ENCODE peak calls at places on chromosomes 4 and X, in seven cellular contexts. A, E, Q, R, V, M and Y are unnamed samples.

GRCh38 chr4:114563536-114564315 is 34.9 kb upstream of the UGT8 start:
- DNase-seq in R (no peak), V (no peak), E (no peak), A (no peak), M (no peak), Q (no peak), Y (no peak)

GRCh38 chrX:133570549-133570948 is 155.3 kb upstream of the GPC4 start:
- DNase-seq in V (peak; percentile 2), R (no peak), E (no peak), M (no peak), A (no peak), Q (no peak), Y (peak; percentile 47)

GRCh38 chr4:142566243-142566642 is 279.9 kb downstream of the INPP4B start:
- DNase-seq in M (no peak), V (no peak), Q (no peak), E (no peak), R (no peak), A (no peak), Y (no peak)

GRCh38 chr4:121177238-121178137 is 13.4 kb upstream of the TNIP3 start:
- DNase-seq in E (no peak), M (no peak), A (no peak), V (no peak), R (no peak), Q (no peak), Y (no peak)

GRCh38 chr4:119593698-119594097 is 34.9 kb downstream of the PDE5A start:
- DNase-seq in E (no peak), Q (no peak), V (no peak), R (no peak), M (no peak), A (no peak), Y (no peak)

GRCh38 chr4:96677499-96677898 is 837.6 kb downstream of the PDHA2 start:
- DNase-seq in R (no peak), M (no peak), A (no peak), Q (no peak), V (peak; percentile 39), E (no peak), Y (no peak)

GRCh38 chr4:38462659-38463058 is 201.3 kb upstream of the KLF3 start:
- DNase-seq in E (no peak), A (no peak), V (no peak), Q (no peak), M (no peak), R (no peak), Y (no peak)

GRCh38 chr4:71184195-71184781 is 154.5 kb upstream of the SLC4A4 start:
- DNase-seq in M (no peak), A (no peak), Q (no peak), V (peak; percentile 69), R (peak; percentile 33), E (peak; percentile 68), Y (peak; percentile 79)

GRCh38 chrX:151973851-151974335 is 583 bp downstream of the GABRE start:
- DNase-seq in M (no peak), Q (no peak), R (no peak), A (peak; percentile 70), V (peak; percentile 29), E (no peak), Y (peak; percentile 33)

GRCh38 chr4:129278868-129279267 is 182.9 kb downstream of the C4orf33 start:
- DNase-seq in Q (no peak), M (no peak), R (no peak), A (no peak), E (no peak), V (no peak), Y (no peak)

GRCh38 chr4:138567696-138568095 is 325.5 kb upstream of the SLC7A11 start:
- DNase-seq in E (no peak), Q (no peak), A (no peak), M (no peak), V (no peak), R (no peak), Y (peak; percentile 47)
- H3K4me3 ChIP-seq in E (no peak overlapping the region), Q (no peak overlapping the region), A (no peak overlapping the region), M (no peak overlapping the region), V (no peak overlapping the region), R (no peak overlapping the region), Y (no peak overlapping the region)

GRCh38 chr4:9875516-9875915 is 94.1 kb downstream of the DRD5 start:
- DNase-seq in E (no peak), A (no peak), V (no peak), M (no peak), Q (no peak), R (no peak), Y (no peak)
- H3K4me3 ChIP-seq in E (no peak overlapping the region), A (no peak overlapping the region), V (no peak overlapping the region), M (no peak overlapping the region), Q (no peak overlapping the region), R (no peak overlapping the region), Y (no peak overlapping the region)

DNA sequence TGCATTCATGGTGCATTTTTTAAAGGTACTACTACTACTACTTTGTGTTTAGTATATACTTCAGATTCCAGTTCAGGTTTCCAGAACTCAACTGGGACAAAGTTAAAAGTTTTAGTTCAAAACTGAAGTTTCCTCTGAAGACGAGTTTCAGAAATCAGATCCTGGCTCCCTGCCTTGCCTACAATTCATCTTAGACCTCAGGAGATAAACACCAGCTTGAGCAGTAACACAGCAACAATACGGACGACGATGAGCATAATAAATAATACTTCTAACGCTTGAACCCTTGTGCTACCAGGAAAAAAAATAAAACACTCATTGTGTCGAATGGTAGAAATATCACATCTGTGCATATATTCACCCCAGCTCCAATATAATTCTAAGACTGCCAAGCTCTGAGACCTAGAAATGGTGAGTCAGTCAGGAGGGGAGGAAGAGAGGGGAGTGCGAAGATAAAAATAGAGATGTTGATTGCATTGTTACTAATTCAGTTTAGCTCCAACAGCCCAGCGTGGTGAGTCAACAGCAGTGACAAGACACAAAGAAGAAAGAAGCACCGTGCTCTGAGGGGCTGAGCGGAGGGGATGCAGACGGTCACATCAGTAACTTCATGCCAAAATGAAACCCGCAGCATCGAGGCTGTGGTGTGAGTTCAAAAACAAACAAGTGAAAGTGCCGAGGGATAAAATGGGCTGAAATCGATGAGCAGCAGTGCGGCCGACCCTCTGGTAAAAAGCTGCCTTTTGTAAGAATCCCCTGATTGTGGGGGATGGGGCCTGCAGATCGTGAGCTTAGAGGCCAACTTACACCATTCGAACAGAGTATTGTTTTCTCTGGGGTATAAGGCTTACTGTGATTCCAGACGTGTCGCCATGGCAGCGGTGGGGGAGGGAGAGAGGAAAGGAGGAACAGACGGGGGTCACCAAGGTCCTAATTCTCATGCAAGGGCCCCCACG is 150.3 kb downstream of the MGST2 start:
- DNase-seq in V (peak; percentile 80), Q (peak; percentile 56), M (no peak), R (no peak), E (no peak), A (peak; percentile 78), Y (peak; percentile 83)
- H3K4me3 ChIP-seq in V (peak overlapping the region; percentile 30), Q (peak overlapping the region; percentile 43), M (peak overlapping the region; percentile 54), R (no peak overlapping the region), E (no peak overlapping the region), A (peak overlapping the region; percentile 46), Y (peak overlapping the region; percentile 61)

GRCh38 chr4:3387154-3387942 is 54.4 kb upstream of the HGFAC start:
- DNase-seq in V (no peak), Q (no peak), M (no peak), E (peak; percentile 71), R (no peak), A (peak; percentile 55), Y (no peak)

GRCh38 chr4:3386486-3386885 is 55.3 kb upstream of the HGFAC start:
- DNase-seq in A (peak; percentile 54), V (no peak), M (no peak), Q (no peak), R (no peak), E (no peak), Y (no peak)

GRCh38 chr4:3389186-3389878 is 52.4 kb upstream of the HGFAC start:
- DNase-seq in Q (no peak), A (peak; percentile 74), M (no peak), V (no peak), E (no peak), R (no peak), Y (no peak)

GRCh38 chr4:3388461-3389185 is 53.1 kb upstream of the HGFAC start:
- DNase-seq in E (no peak), Q (peak; percentile 68), V (peak; percentile 87), M (no peak), A (no peak), R (no peak), Y (peak; percentile 87)

GRCh38 chr4:3387943-3388348 is 53.8 kb upstream of the HGFAC start:
- DNase-seq in E (no peak), Q (no peak), A (peak; percentile 97), M (no peak), V (peak; percentile 55), R (peak; percentile 17), Y (peak; percentile 25)
- H3K4me3 ChIP-seq in E (peak overlapping the region; percentile 47), Q (peak overlapping the region; percentile 27), A (peak overlapping the region; percentile 37), M (no peak overlapping the region), V (no peak overlapping the region), R (no peak overlapping the region), Y (peak overlapping the region; percentile 25)

GRCh38 chr4:133146192-133146573 is 2.9 kb upstream of the PCDH10 start:
- DNase-seq in E (no peak), M (no peak), A (no peak), R (no peak), Q (no peak), V (no peak), Y (no peak)
- H3K4me3 ChIP-seq in E (no peak overlapping the region), M (peak overlapping the region; percentile 85), A (peak overlapping the region; percentile 50), R (no peak overlapping the region), Q (peak overlapping the region; percentile 58), V (peak overlapping the region; percentile 54), Y (peak overlapping the region; percentile 56)

DNA sequence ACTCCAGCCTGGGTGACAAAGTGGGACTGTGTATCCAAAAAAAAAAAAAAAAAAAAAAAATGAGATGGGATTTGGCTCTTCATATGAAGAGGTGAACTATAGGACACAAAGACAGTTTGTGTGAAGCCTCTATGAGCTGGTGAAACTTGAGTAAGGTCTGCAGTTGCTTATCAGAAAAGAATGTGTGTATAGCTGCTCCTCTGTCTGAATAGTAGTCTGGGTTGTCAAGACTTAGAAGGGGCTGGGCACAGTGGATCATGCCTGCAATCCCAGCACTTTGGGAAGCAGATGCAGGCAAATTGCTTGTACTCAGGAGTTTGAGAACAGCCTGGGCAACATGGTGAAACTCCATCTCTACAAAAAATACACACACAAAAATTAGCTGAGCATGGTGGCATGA is 82.8 kb downstream of the ARSF start:
- DNase-seq in Q (no peak), E (no peak), V (no peak), A (no peak), M (no peak), R (no peak), Y (no peak)
- H3K4me3 ChIP-seq in Q (no peak overlapping the region), E (no peak overlapping the region), V (no peak overlapping the region), A (no peak overlapping the region), M (no peak overlapping the region), R (no peak overlapping the region), Y (no peak overlapping the region)

DNA sequence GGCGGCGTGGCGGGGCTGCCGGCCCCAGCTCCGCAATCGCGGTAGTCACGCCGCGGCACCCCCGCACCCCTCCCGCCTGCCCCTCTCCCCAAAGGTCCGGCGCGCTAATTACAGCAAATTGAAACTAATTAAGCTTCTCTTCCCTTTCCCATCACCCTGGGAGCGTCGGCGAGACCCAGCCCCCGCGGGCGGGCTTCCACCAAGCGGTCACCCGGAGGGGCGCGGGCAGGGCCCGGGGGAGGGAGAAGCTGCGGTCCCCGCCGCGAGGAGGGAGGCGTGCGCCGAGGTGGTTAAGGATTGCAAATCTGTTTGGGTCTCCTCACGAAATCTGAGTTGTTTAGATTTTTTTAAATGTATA is 13.1 kb downstream of the ARX start:
- DNase-seq in A (peak; percentile 36), E (no peak), M (no peak), Q (no peak), V (no peak), R (no peak), Y (no peak)
- H3K4me3 ChIP-seq in A (no peak overlapping the region), E (no peak overlapping the region), M (peak overlapping the region; percentile 33), Q (peak overlapping the region; percentile 5), V (no peak overlapping the region), R (no peak overlapping the region), Y (no peak overlapping the region)